ENCODE peak calls at places on chromosomes 4 and X, in five cellular contexts. One of them, this sample, is unnamed.
A peak's percentile ranks its signal among the peaks of the same experiment; 100 is the strongest.

GRCh38 chrX:136193771-136194170 is 46.4 kb downstream of the FHL1 start:
- DNase-seq in GM12892: no peak
- DNase-seq in K562: no peak
- DNase-seq in H1: no peak
- DNase-seq in SK-N-SH: no peak
- DNase-seq in this sample: no peak

GRCh38 chrX:63958134-63958865 is 173.3 kb upstream of the ARHGEF9 start:
- DNase-seq in H1: no peak
- DNase-seq in SK-N-SH: no peak
- DNase-seq in K562: no peak
- DNase-seq in GM12892: no peak
- DNase-seq in this sample: no peak

GRCh38 chrX:107672955-107673378 is 44.7 kb downstream of the PRPS1 start:
- DNase-seq in K562: peak; percentile 73
- DNase-seq in H1: no peak
- DNase-seq in GM12892: peak; percentile 39
- DNase-seq in SK-N-SH: peak; percentile 67
- DNase-seq in this sample: peak; percentile 87

GRCh38 chr4:181597766-181598165 is 645.4 kb upstream of the TENM3 start:
- DNase-seq in H1: no peak
- DNase-seq in GM12892: no peak
- DNase-seq in SK-N-SH: no peak
- DNase-seq in K562: no peak
- DNase-seq in this sample: no peak

GRCh38 chr4:108555701-108556100 is 64.7 kb upstream of the RPL34 start:
- DNase-seq in K562: no peak
- DNase-seq in H1: no peak
- DNase-seq in GM12892: no peak
- DNase-seq in SK-N-SH: no peak
- DNase-seq in this sample: no peak

GRCh38 chrX:4263005-4263404 is 549.6 kb upstream of the PRKX start:
- DNase-seq in GM12892: no peak
- DNase-seq in K562: no peak
- DNase-seq in H1: no peak
- DNase-seq in SK-N-SH: peak; percentile 16
- DNase-seq in this sample: no peak

GRCh38 chr4:122341906-122342305 is 36.9 kb upstream of the ADAD1 start:
- DNase-seq in K562: no peak
- DNase-seq in SK-N-SH: no peak
- DNase-seq in GM12892: no peak
- DNase-seq in H1: no peak
- DNase-seq in this sample: no peak

GRCh38 chr4:165343353-165344191 is 16.1 kb downstream of the MSMO1 start:
- DNase-seq in H1: no peak
- DNase-seq in K562: no peak
- DNase-seq in SK-N-SH: no peak
- DNase-seq in GM12892: no peak
- DNase-seq in this sample: no peak

GRCh38 chr4:10924274-10924673 is 239.7 kb upstream of the CLNK start:
- DNase-seq in K562: no peak
- DNase-seq in H1: no peak
- DNase-seq in SK-N-SH: no peak
- DNase-seq in GM12892: no peak
- DNase-seq in this sample: no peak

GRCh38 chrX:39204945-39205344 is 403.7 kb downstream of the MID1IP1 start:
- DNase-seq in SK-N-SH: no peak
- DNase-seq in K562: no peak
- DNase-seq in H1: no peak
- DNase-seq in GM12892: no peak
- DNase-seq in this sample: no peak

DNA sequence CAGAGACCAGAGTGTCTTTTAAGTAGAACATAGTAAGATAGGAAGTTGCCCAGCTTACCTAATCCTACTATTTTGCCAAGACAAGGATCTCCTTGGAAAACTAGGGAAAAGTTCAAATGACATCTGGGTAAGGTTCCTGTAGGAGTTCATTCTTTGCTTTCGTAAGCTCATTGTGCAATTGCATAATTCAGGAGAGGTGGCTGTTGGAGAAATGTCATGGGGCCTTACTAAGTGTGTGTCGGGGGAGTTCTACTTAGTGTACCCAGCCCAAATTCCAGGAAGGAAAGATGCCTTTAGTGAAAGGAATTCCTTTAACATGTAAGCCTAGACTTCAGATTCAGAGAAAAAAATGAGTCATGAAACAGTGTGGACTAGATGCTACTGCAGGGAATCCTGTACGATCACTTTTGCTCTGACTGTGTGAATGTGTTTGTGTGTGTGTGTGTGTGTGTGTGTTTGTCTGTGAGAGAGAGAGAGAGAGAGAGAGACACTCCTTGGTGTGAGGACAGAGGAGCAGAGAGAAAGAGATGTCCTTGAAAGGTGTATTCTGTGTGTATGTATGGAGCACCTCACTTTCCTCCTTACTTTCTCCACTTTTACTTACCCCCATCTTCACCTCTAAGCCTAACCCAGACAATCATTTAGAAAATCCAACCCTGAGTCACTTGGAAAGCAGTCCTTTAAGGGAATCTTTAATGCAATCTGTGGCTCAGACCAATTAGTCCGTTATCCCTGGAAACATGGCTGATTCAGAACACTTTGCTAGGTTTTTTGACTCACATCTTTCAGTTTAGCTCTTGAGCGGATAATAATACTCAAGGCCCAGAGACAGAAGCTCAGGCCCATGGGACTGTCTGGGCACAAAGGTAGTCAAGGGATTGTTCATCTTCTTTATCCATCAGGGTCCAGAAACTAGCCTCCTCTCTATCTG is 114.5 kb upstream of the ACSL4 start:
- DNase-seq in GM12892: no peak
- DNase-seq in H1: no peak
- DNase-seq in K562: no peak
- DNase-seq in SK-N-SH: no peak
- DNase-seq in this sample: peak; percentile 30
- TF ChIP-seq POLR2AphosphoS5 in GM12892: no peak
- TF ChIP-seq POLR2AphosphoS5 in H1: no peak
- TF ChIP-seq POLR2AphosphoS5 in K562: no peak
- TF ChIP-seq POLR2AphosphoS5 in SK-N-SH: no peak
- TF ChIP-seq POLR2AphosphoS5 in this sample: no peak

GRCh38 chrX:1453951-1454785 is 1.5 kb upstream of the ASMTL start:
- DNase-seq in GM12892: peak; percentile 77
- DNase-seq in K562: peak; percentile 64
- DNase-seq in SK-N-SH: peak; percentile 85
- DNase-seq in H1: peak; percentile 70
- DNase-seq in this sample: peak; percentile 98
- TF ChIP-seq POLR2AphosphoS5 in GM12892: no peak
- TF ChIP-seq POLR2AphosphoS5 in K562: no peak
- TF ChIP-seq POLR2AphosphoS5 in SK-N-SH: no peak
- TF ChIP-seq POLR2AphosphoS5 in H1: no peak
- TF ChIP-seq POLR2AphosphoS5 in this sample: no peak

GRCh38 chr4:6910340-6910959 is 824 bp downstream of the TBC1D14 start:
- DNase-seq in GM12892: no peak
- DNase-seq in H1: no peak
- DNase-seq in K562: peak; percentile 66
- DNase-seq in SK-N-SH: peak; percentile 51
- DNase-seq in this sample: peak; percentile 77

GRCh38 chr4:6910960-6911874 is 1.6 kb downstream of the TBC1D14 start:
- DNase-seq in SK-N-SH: no peak
- DNase-seq in K562: no peak
- DNase-seq in H1: no peak
- DNase-seq in GM12892: no peak
- DNase-seq in this sample: no peak

GRCh38 chr4:6913350-6913749 is 3.7 kb downstream of the TBC1D14 start:
- DNase-seq in K562: no peak
- DNase-seq in H1: no peak
- DNase-seq in GM12892: no peak
- DNase-seq in SK-N-SH: no peak
- DNase-seq in this sample: no peak

GRCh38 chr4:6914448-6914847 is 4.8 kb downstream of the TBC1D14 start:
- DNase-seq in K562: no peak
- DNase-seq in H1: no peak
- DNase-seq in GM12892: no peak
- DNase-seq in SK-N-SH: no peak
- DNase-seq in this sample: no peak

GRCh38 chr4:6912412-6912811 is 2.8 kb downstream of the TBC1D14 start:
- DNase-seq in H1: no peak
- DNase-seq in K562: no peak
- DNase-seq in SK-N-SH: no peak
- DNase-seq in GM12892: no peak
- DNase-seq in this sample: no peak
- TF ChIP-seq POLR2AphosphoS5 in H1: no peak
- TF ChIP-seq POLR2AphosphoS5 in K562: no peak
- TF ChIP-seq POLR2AphosphoS5 in SK-N-SH: no peak
- TF ChIP-seq POLR2AphosphoS5 in GM12892: no peak
- TF ChIP-seq POLR2AphosphoS5 in this sample: peak; percentile 31

GRCh38 chrX:133402042-133402453 is 13.2 kb downstream of the GPC4 start:
- DNase-seq in H1: no peak
- DNase-seq in K562: no peak
- DNase-seq in SK-N-SH: no peak
- DNase-seq in GM12892: no peak
- DNase-seq in this sample: no peak
- TF ChIP-seq POLR2AphosphoS5 in H1: no peak
- TF ChIP-seq POLR2AphosphoS5 in K562: no peak
- TF ChIP-seq POLR2AphosphoS5 in SK-N-SH: no peak
- TF ChIP-seq POLR2AphosphoS5 in GM12892: no peak
- TF ChIP-seq POLR2AphosphoS5 in this sample: no peak

GRCh38 chr4:151960449-151961246 is 199.8 kb upstream of the GATB start:
- DNase-seq in K562: no peak
- DNase-seq in GM12892: no peak
- DNase-seq in H1: no peak
- DNase-seq in SK-N-SH: no peak
- DNase-seq in this sample: no peak
- TF ChIP-seq POLR2AphosphoS5 in K562: no peak
- TF ChIP-seq POLR2AphosphoS5 in GM12892: no peak
- TF ChIP-seq POLR2AphosphoS5 in H1: no peak
- TF ChIP-seq POLR2AphosphoS5 in SK-N-SH: no peak
- TF ChIP-seq POLR2AphosphoS5 in this sample: no peak

GRCh38 chr4:41318839-41319530 is 62.3 kb downstream of the UCHL1 start:
- DNase-seq in H1: no peak
- DNase-seq in GM12892: no peak
- DNase-seq in SK-N-SH: no peak
- DNase-seq in K562: no peak
- DNase-seq in this sample: no peak
- TF ChIP-seq POLR2AphosphoS5 in H1: no peak
- TF ChIP-seq POLR2AphosphoS5 in GM12892: no peak
- TF ChIP-seq POLR2AphosphoS5 in SK-N-SH: no peak
- TF ChIP-seq POLR2AphosphoS5 in K562: no peak
- TF ChIP-seq POLR2AphosphoS5 in this sample: no peak

GRCh38 chr4:169366821-169367220 is 96.1 kb upstream of the SH3RF1 start:
- DNase-seq in GM12892: no peak
- DNase-seq in K562: no peak
- DNase-seq in H1: no peak
- DNase-seq in SK-N-SH: no peak
- DNase-seq in this sample: no peak

GRCh38 chr4:169372791-169373190 is 102.0 kb upstream of the SH3RF1 start:
- DNase-seq in H1: no peak
- DNase-seq in K562: no peak
- DNase-seq in SK-N-SH: no peak
- DNase-seq in GM12892: no peak
- DNase-seq in this sample: no peak

GRCh38 chr4:169369634-169370033 is 98.9 kb upstream of the SH3RF1 start:
- DNase-seq in SK-N-SH: no peak
- DNase-seq in H1: peak; percentile 9
- DNase-seq in GM12892: no peak
- DNase-seq in K562: no peak
- DNase-seq in this sample: no peak
- TF ChIP-seq POLR2AphosphoS5 in SK-N-SH: no peak
- TF ChIP-seq POLR2AphosphoS5 in H1: no peak
- TF ChIP-seq POLR2AphosphoS5 in GM12892: no peak
- TF ChIP-seq POLR2AphosphoS5 in K562: no peak
- TF ChIP-seq POLR2AphosphoS5 in this sample: no peak

This sample was measured in upper lobe of left lung.